ENCODE peak calls at places on chromosomes 1 and 21, in nine cellular contexts. E is NCI-H1105, N is NCI-H1436 treated with DMSO at 0.1 percent for 48 hours, R is KBM-7, H is H7, X is mesothelial cell of epicardium, V is fibroblast of lung, D is cardiac fibroblast, A is NCI-H2029 treated with DMSO at 0.1 percent for 48 hours. P is an unnamed sample.

GRCh38 chr21:31133243-31133830 is 95.1 kb upstream of the KRTAP19-8 start:
- DNase-seq in E (no peak), N (no peak), R (no peak), H (no peak), X (no peak), V (no peak), D (no peak), A (no peak), P (no peak)

GRCh38 chr1:227951624-227952373 is 4.1 kb upstream of the WNT9A start:
- DNase-seq in E (no peak), N (no peak), R (no peak), H (no peak), X (peak; percentile 25), V (no peak), D (no peak), A (no peak), P (no peak)

GRCh38 chr1:11967028-11967547 is 13.2 kb upstream of the MFN2 start:
- DNase-seq in E (peak; percentile 23), N (no peak), R (peak; percentile 64), H (peak; percentile 94), X (no peak), V (peak; percentile 40), D (peak; percentile 57), A (peak; percentile 69), P (peak; percentile 66)

GRCh38 chr1:41360074-41361027 is 883 bp upstream of the FOXO6 start:
- DNase-seq in E (no peak), N (no peak), R (no peak), H (peak; percentile 82), X (peak; percentile 38), V (no peak), D (no peak), A (no peak), P (no peak)

GRCh38 chr1:203327684-203328457 is 22.6 kb downstream of the BTG2 start:
- DNase-seq in E (peak; percentile 89), N (peak; percentile 79), R (peak; percentile 81), H (peak; percentile 85), X (no peak), V (peak; percentile 64), D (peak; percentile 68), A (peak; percentile 68), P (peak; percentile 73)

GRCh38 chr1:43549921-43550597 is 19.4 kb downstream of the PTPRF start:
- DNase-seq in E (peak; percentile 94), N (no peak), R (no peak), H (peak; percentile 98), X (peak; percentile 87), V (no peak), D (no peak), A (peak; percentile 97), P (peak; percentile 40)

GRCh38 chr1:94327001-94327685 is 89.8 kb upstream of the ARHGAP29 start:
- DNase-seq in E (no peak), N (no peak), R (no peak), H (peak; percentile 34), X (no peak), V (no peak), D (peak; percentile 71), A (no peak), P (peak; percentile 92)

GRCh38 chr1:179775009-179775408 is 31.9 kb downstream of the FAM163A start:
- DNase-seq in E (no peak), N (no peak), R (no peak), H (no peak), X (no peak), V (no peak), D (no peak), A (peak; percentile 18), P (no peak)

GRCh38 chr1:39283858-39284257 is 79.4 kb downstream of the MACF1 start:
- DNase-seq in E (no peak), N (no peak), R (no peak), H (no peak), X (no peak), V (no peak), D (no peak), A (peak; percentile 97), P (no peak)

GRCh38 chr1:228697209-228698016 is 37.9 kb upstream of the RHOU start:
- DNase-seq in E (peak; percentile 11), N (no peak), R (peak; percentile 39), H (no peak), X (peak; percentile 63), V (peak; percentile 84), D (peak; percentile 96), A (peak; percentile 19), P (peak; percentile 19)

GRCh38 chr1:156160000-156160743 is 6.8 kb downstream of the SEMA4A start:
- DNase-seq in E (no peak), N (no peak), R (no peak), H (no peak), X (no peak), V (no peak), D (no peak), A (no peak), P (peak; percentile 38)

GRCh38 chr1:97841369-97841768 is 79.5 kb downstream of the DPYD start:
- DNase-seq in E (no peak), N (no peak), R (no peak), H (no peak), X (no peak), V (no peak), D (no peak), A (no peak), P (no peak)

GRCh38 chr1:61448017-61448383 is 276.9 kb downstream of the TM2D1 start:
- DNase-seq in E (no peak), N (no peak), R (no peak), H (no peak), X (no peak), V (no peak), D (no peak), A (no peak), P (no peak)

GRCh38 chr1:184373155-184373554 is 13.7 kb upstream of the C1orf21 start:
- DNase-seq in E (no peak), N (no peak), R (no peak), H (no peak), X (no peak), V (no peak), D (no peak), A (no peak), P (no peak)

GRCh38 chr1:89831462-89832113 is 10.8 kb downstream of the LRRC8D start:
- DNase-seq in E (no peak), N (no peak), R (no peak), H (peak; percentile 32), X (no peak), V (no peak), D (no peak), A (no peak), P (no peak)

GRCh38 chr1:93591833-93592635 is 89.6 kb downstream of the BCAR3 start:
- DNase-seq in E (peak; percentile 97), N (peak; percentile 84), R (peak; percentile 99), H (no peak), X (peak; percentile 73), V (no peak), D (no peak), A (peak; percentile 97), P (peak; percentile 26)

GRCh38 chr1:33004628-33005027 is 32.1 kb downstream of the AK2 start:
- DNase-seq in E (no peak), N (no peak), R (no peak), H (no peak), X (no peak), V (no peak), D (peak; percentile 35), A (no peak), P (peak; percentile 78)

GRCh38 chr1:96355961-96356360 is 365.6 kb upstream of the PTBP2 start:
- DNase-seq in E (no peak), N (no peak), R (no peak), H (no peak), X (no peak), V (no peak), D (no peak), A (no peak), P (no peak)

P was measured in dermis blood vessel endothelial cell.